ENCODE peak calls at places on chromosomes 16 and 17, in five cellular contexts. Z, V, N, A and P are unnamed samples.

GRCh38 chr16:66561381-66562080 is 4.7 kb upstream of the CMTM1 start:
- DNase-seq in Z (no peak), N (no peak), A (no peak), V (no peak), P (no peak)

GRCh38 chr16:67278773-67279295 is 498 bp upstream of the PLEKHG4 start:
- DNase-seq in Z (peak; percentile 28), V (no peak), N (no peak), A (peak; percentile 26), P (no peak)

GRCh38 chr17:31248986-31249385 is 48.1 kb downstream of the OMG start:
- DNase-seq in V (no peak), N (no peak), Z (no peak), A (no peak), P (no peak)

GRCh38 chr16:508884-509736 is 18.4 kb upstream of the CAPN15 start:
- DNase-seq in Z (no peak), A (no peak), V (peak; percentile 67), N (no peak), P (no peak)

GRCh38 chr17:345992-346785 is 6.4 kb downstream of the RPH3AL start:
- DNase-seq in A (no peak), V (no peak), N (no peak), Z (no peak), P (no peak)

GRCh38 chr17:74777884-74778490 is 1.8 kb upstream of the NAT9 start:
- DNase-seq in V (no peak), A (no peak), N (no peak), Z (no peak), P (no peak)

GRCh38 chr17:77893144-77894044 is 65.1 kb upstream of the TNRC6C start:
- DNase-seq in A (no peak), N (no peak), V (no peak), Z (no peak), P (no peak)

GRCh38 chr17:61839300-61839786 is 24.0 kb downstream of the BRIP1 start:
- DNase-seq in A (no peak), V (no peak), Z (no peak), N (no peak), P (no peak)

GRCh38 chr17:80021600-80021999 is 14.1 kb downstream of the TBC1D16 start:
- DNase-seq in V (no peak), N (no peak), Z (no peak), A (no peak), P (no peak)

GRCh38 chr16:90005956-90006663 is 13.1 kb downstream of the DBNDD1 start:
- DNase-seq in N (no peak), A (no peak), V (no peak), Z (no peak), P (no peak)

GRCh38 chr17:81934850-81935708 is 2.0 kb downstream of the PYCR1 start:
- DNase-seq in A (no peak), V (no peak), N (no peak), Z (no peak), P (no peak)

GRCh38 chr17:4345569-4345968 is 20.9 kb downstream of the UBE2G1 start:
- DNase-seq in V (no peak), A (no peak), N (no peak), Z (no peak), P (no peak)

DNA sequence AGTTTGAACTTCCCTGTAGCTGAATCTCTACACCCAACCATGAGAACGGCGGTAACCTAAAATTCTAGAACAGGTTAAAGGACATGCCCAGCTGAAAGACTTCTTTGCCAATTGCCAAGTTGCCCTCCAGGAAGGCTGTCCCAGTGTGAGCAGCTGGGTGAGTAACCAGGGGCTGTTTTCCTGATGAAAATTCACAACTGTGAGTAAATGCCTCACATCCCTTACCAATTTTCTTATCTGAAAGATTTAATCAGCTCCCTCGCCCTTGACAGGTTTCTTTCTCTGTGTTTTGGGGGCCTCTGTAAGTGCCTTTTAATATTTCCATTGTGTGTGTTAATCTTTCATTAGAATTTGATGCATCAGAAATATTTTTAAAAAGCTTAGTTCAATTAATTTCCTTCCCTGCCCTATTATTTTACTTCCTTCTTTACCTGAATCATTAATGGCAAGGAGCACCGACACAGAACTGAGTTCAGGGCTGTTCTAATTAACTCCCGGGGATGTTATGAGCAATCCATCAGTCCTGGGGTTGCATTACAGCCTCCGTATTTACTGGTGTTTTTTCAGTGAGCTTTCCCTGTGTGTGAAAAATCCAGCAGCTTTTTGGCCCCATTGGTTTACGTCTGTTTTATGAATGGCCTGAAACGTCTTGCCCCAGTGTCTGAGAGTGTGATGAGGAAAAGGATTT is 152.9 kb downstream of the CLEC16A start:
- DNase-seq in N (no peak), V (no peak), A (no peak), Z (no peak), P (no peak)
- TF ChIP-seq CTCF in N (no peak), V (no peak), A (no peak), Z (no peak), P (no peak)

GRCh38 chr16:9362050-9362449 is 270.6 kb downstream of the HAPSTR1 start:
- DNase-seq in A (peak; percentile 38), V (no peak), Z (no peak), N (no peak), P (no peak)
- TF ChIP-seq CTCF in A (peak; percentile 29), V (no peak), Z (no peak), N (no peak), P (no peak)

GRCh38 chr16:85380002-85380395 is 233.1 kb upstream of the GSE1 start:
- DNase-seq in A (no peak), Z (no peak), V (no peak), N (no peak), P (no peak)

GRCh38 chr16:85376292-85377095 is 236.6 kb upstream of the GSE1 start:
- DNase-seq in N (peak; percentile 63), V (no peak), A (no peak), Z (no peak), P (no peak)

GRCh38 chr16:85379041-85380001 is 233.8 kb upstream of the GSE1 start:
- DNase-seq in Z (no peak), A (no peak), N (no peak), V (no peak), P (no peak)

GRCh38 chr16:85377388-85378144 is 235.6 kb upstream of the GSE1 start:
- DNase-seq in N (no peak), V (no peak), Z (no peak), A (no peak), P (no peak)

DNA sequence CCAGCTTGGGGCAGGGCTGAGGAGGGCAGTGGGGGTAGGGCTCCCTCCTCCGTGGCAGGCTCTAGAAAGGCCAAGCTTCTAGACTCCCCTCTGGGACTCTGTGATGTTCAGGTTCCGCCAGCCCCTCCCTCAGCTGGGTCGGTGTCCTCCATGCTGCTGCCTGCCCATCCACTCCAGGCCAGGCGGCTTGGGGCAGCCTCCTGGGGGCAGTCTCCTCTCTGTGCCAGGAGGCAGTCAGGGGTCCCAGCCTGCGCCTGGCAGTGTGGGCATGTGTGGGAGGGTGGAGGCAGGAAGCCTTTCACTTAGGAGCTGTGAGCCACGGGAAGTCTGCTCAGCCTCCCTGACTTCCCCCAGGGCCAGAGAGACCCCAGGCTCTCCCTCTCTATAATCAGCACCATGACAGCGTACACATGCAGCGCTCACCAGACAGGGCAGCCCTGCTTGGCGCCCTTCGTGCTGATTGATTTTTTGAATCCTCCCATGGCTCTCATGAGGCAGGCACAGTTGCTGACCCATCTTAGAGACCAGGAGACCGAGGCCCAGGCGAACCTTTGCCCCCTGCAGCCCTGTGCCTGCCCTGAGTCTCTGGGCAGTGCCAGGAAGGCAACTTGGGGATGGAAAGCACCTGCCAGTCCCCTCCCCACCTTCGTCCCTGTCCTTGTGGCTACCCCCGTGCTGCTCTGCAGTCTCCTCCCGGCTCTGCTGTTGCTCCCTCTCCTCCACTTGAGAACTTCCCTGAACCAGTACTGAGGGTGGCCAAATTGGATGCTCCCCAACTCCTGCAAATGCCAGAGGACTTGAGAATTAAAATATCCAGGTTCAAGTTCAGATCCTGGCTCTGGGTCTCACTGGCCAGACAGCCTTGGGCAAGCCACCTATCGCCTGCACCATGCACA is 234.7 kb upstream of the GSE1 start:
- DNase-seq in Z (no peak), N (no peak), A (no peak), V (no peak), P (no peak)
- TF ChIP-seq CTCF in Z (no peak), N (no peak), A (no peak), V (no peak), P (no peak)

DNA sequence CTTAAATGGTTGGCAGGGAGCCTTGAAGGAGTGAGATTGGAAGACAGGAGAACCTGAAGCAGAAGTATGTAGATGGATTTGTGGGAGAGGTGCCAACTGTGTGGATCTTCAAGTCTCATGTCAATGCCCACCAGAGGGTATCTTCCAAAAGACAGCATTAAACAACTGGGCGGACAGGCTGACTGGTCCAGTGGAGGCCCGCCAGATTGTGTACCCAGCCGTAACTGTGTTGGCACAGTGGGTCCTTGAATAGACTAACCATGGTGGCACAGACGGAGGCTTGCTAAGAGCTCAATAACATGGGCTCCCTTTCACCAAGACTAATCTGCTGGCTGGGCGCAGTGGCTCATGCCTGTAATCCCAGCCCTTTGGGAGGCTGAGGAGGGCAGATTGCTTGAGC is 24.2 kb upstream of the RBBP6 start:
- DNase-seq in V (no peak), N (no peak), Z (no peak), A (no peak), P (no peak)
- TF ChIP-seq CTCF in V (no peak), N (no peak), Z (no peak), A (no peak), P (no peak)

DNA sequence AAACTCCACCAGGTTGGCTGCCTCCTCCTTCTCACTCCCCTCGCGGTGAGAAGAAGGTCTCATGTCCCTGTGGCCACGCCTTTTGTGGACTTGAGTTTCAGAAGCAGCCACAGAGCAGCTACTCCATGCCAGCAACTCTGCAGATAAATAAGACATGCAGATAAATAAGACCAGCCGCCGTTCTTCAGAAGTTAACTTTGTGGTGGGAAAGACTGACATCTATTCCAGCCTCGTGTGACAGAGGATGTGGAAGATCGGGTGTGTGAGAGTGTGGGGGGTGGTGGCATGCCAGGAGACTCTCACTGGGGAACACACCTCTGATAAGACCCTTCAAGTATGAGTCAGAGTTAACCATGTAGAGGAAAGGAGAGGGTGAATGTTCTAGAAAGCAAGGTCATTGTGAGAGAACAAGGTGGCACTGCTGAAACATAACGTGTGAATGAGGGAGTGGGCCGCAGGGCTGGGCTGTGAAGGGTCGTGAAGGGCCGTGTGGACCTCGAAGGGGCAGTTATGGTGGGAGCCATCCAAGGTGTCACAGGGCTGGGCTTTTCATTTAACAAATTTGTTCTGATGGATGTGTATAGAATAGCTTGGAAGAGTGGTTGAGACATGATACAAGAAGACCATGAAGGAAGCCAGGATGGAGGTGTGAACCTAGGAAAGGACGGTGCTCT is 850 bp downstream of the SPACA3 start:
- DNase-seq in Z (no peak), A (no peak), N (no peak), V (no peak), P (no peak)
- TF ChIP-seq CTCF in Z (no peak), A (no peak), N (no peak), V (no peak), P (no peak)

GRCh38 chr17:50596191-50597037 is 35.9 kb downstream of the CACNA1G start:
- DNase-seq in N (no peak), Z (peak; percentile 71), V (no peak), A (peak; percentile 91), P (no peak)
- TF ChIP-seq CTCF in N (peak; percentile 25), Z (peak; percentile 67), V (no peak), A (peak; percentile 72), P (no peak)